ENCODE peak calls at places on chromosomes 13 and 19, in nine cellular contexts. One of them, this sample, is unnamed.

GRCh38 chr13:43905435-43906031 is 25.8 kb downstream of the LACC1 start:
- DNase-seq in left cardiac atrium: no peak
- DNase-seq in DMS79: peak; percentile 12
- DNase-seq in C1 segment of cervical spinal cord: no peak
- DNase-seq in uterus: peak; percentile 46
- DNase-seq in NCI-H510A treated with DMSO at 0.1 percent for 48 hours: peak; percentile 9
- DNase-seq in hepatic stellate cell: peak; percentile 50
- DNase-seq in NCI-H460: peak; percentile 52
- DNase-seq in ovary: no peak
- DNase-seq in this sample: peak; percentile 72

GRCh38 chr13:26502826-26503225 is 54.7 kb upstream of the WASF3 start:
- DNase-seq in hepatic stellate cell: peak; percentile 74
- DNase-seq in uterus: no peak
- DNase-seq in left cardiac atrium: peak; percentile 50
- DNase-seq in DMS79: no peak
- DNase-seq in ovary: no peak
- DNase-seq in NCI-H460: no peak
- DNase-seq in C1 segment of cervical spinal cord: no peak
- DNase-seq in NCI-H510A treated with DMSO at 0.1 percent for 48 hours: no peak
- DNase-seq in this sample: peak; percentile 52

GRCh38 chr13:46463719-46464118 is 76.7 kb upstream of the RUBCNL start:
- DNase-seq in C1 segment of cervical spinal cord: no peak
- DNase-seq in NCI-H510A treated with DMSO at 0.1 percent for 48 hours: no peak
- DNase-seq in left cardiac atrium: no peak
- DNase-seq in uterus: no peak
- DNase-seq in DMS79: no peak
- DNase-seq in hepatic stellate cell: no peak
- DNase-seq in ovary: no peak
- DNase-seq in NCI-H460: no peak
- DNase-seq in this sample: no peak

GRCh38 chr19:2478756-2479555 is 3.0 kb downstream of the GADD45B start:
- DNase-seq in C1 segment of cervical spinal cord: peak; percentile 53
- DNase-seq in DMS79: no peak
- DNase-seq in ovary: peak; percentile 82
- DNase-seq in left cardiac atrium: peak; percentile 88
- DNase-seq in hepatic stellate cell: peak; percentile 81
- DNase-seq in NCI-H510A treated with DMSO at 0.1 percent for 48 hours: no peak
- DNase-seq in NCI-H460: no peak
- DNase-seq in uterus: peak; percentile 79
- DNase-seq in this sample: peak; percentile 80

GRCh38 chr13:27201661-27202060 is 30.1 kb upstream of the USP12 start:
- DNase-seq in C1 segment of cervical spinal cord: no peak
- DNase-seq in uterus: no peak
- DNase-seq in NCI-H460: no peak
- DNase-seq in ovary: no peak
- DNase-seq in left cardiac atrium: no peak
- DNase-seq in DMS79: no peak
- DNase-seq in hepatic stellate cell: no peak
- DNase-seq in NCI-H510A treated with DMSO at 0.1 percent for 48 hours: no peak
- DNase-seq in this sample: no peak

GRCh38 chr13:70668293-70668692 is 560.0 kb upstream of the KLHL1 start:
- DNase-seq in ovary: no peak
- DNase-seq in left cardiac atrium: no peak
- DNase-seq in NCI-H510A treated with DMSO at 0.1 percent for 48 hours: no peak
- DNase-seq in NCI-H460: no peak
- DNase-seq in C1 segment of cervical spinal cord: no peak
- DNase-seq in uterus: no peak
- DNase-seq in hepatic stellate cell: no peak
- DNase-seq in DMS79: no peak
- DNase-seq in this sample: no peak

GRCh38 chr19:5365905-5366304 is 25.3 kb upstream of the PTPRS start:
- DNase-seq in NCI-H460: no peak
- DNase-seq in hepatic stellate cell: no peak
- DNase-seq in NCI-H510A treated with DMSO at 0.1 percent for 48 hours: no peak
- DNase-seq in ovary: no peak
- DNase-seq in DMS79: no peak
- DNase-seq in left cardiac atrium: no peak
- DNase-seq in uterus: no peak
- DNase-seq in C1 segment of cervical spinal cord: no peak
- DNase-seq in this sample: no peak

GRCh38 chr19:18894254-18895037 is 1.5 kb downstream of the CERS1 start:
- DNase-seq in NCI-H460: no peak
- DNase-seq in C1 segment of cervical spinal cord: peak; percentile 94
- DNase-seq in NCI-H510A treated with DMSO at 0.1 percent for 48 hours: no peak
- DNase-seq in uterus: peak; percentile 13
- DNase-seq in left cardiac atrium: no peak
- DNase-seq in ovary: no peak
- DNase-seq in DMS79: peak; percentile 75
- DNase-seq in hepatic stellate cell: peak; percentile 66
- DNase-seq in this sample: no peak

GRCh38 chr19:35030257-35031071 is at the start of gene SCN1B:
- DNase-seq in NCI-H510A treated with DMSO at 0.1 percent for 48 hours: no peak
- DNase-seq in hepatic stellate cell: peak; percentile 91
- DNase-seq in uterus: peak; percentile 63
- DNase-seq in C1 segment of cervical spinal cord: no peak
- DNase-seq in NCI-H460: peak; percentile 41
- DNase-seq in DMS79: no peak
- DNase-seq in left cardiac atrium: peak; percentile 81
- DNase-seq in ovary: peak; percentile 72
- DNase-seq in this sample: peak; percentile 74

GRCh38 chr13:20658451-20658850 is 45.0 kb upstream of the IL17D start:
- DNase-seq in NCI-H460: no peak
- DNase-seq in left cardiac atrium: no peak
- DNase-seq in DMS79: no peak
- DNase-seq in NCI-H510A treated with DMSO at 0.1 percent for 48 hours: no peak
- DNase-seq in C1 segment of cervical spinal cord: no peak
- DNase-seq in ovary: no peak
- DNase-seq in uterus: no peak
- DNase-seq in hepatic stellate cell: no peak
- DNase-seq in this sample: no peak

GRCh38 chr19:44741841-44742352 is 6.6 kb upstream of the BCL3 start:
- DNase-seq in left cardiac atrium: peak; percentile 98
- DNase-seq in NCI-H460: peak; percentile 98
- DNase-seq in hepatic stellate cell: peak; percentile 96
- DNase-seq in NCI-H510A treated with DMSO at 0.1 percent for 48 hours: peak; percentile 32
- DNase-seq in ovary: peak; percentile 99
- DNase-seq in DMS79: peak; percentile 68
- DNase-seq in uterus: peak; percentile 99
- DNase-seq in C1 segment of cervical spinal cord: peak; percentile 89
- DNase-seq in this sample: peak; percentile 86